ENCODE peak calls at places on chromosomes 1 and 21, in seven cellular contexts. D is H1; H is transverse colon; K is NCI-H510A treated with DMSO at 0.1 percent for 48 hours; Y is IMR-90; A is activated CD4-positive, alpha-beta T cell treated with anti-CD3 and anti-CD28 coated beads, Interleukin-2, amount 50 U/mL, for 24 hours; U is ACHN. G is an unnamed sample.

GRCh38 chr1:11518791-11519628 is 40.1 kb downstream of the DISP3 start:
- DNase-seq in Y (no peak), U (no peak), A (no peak), H (no peak), D (no peak), K (no peak), G (no peak)

GRCh38 chr1:59052194-59052593 is 244.7 kb upstream of the FGGY start:
- DNase-seq in Y (no peak), U (no peak), D (no peak), A (no peak), K (no peak), H (no peak), G (peak; percentile 38)

GRCh38 chr1:168164771-168165170 is 14.0 kb upstream of the TIPRL start:
- DNase-seq in D (no peak), H (no peak), U (no peak), A (no peak), Y (peak; percentile 12), K (no peak), G (no peak)

GRCh38 chr1:183543619-183544204 is 46.5 kb downstream of the NCF2 start:
- DNase-seq in A (no peak), H (no peak), D (no peak), U (peak; percentile 76), Y (peak; percentile 74), K (peak; percentile 45), G (peak; percentile 74)

GRCh38 chr1:19411612-19412011 is 73.7 kb downstream of the CAPZB start:
- DNase-seq in D (no peak), H (no peak), A (no peak), U (no peak), Y (no peak), K (no peak), G (no peak)

GRCh38 chr1:29550119-29550841 is 314.0 kb downstream of the PTPRU start:
- DNase-seq in D (no peak), A (no peak), Y (no peak), K (peak; percentile 47), H (no peak), U (no peak), G (peak; percentile 28)

GRCh38 chr1:223426936-223427335 is 33.7 kb downstream of the CCDC185 start:
- DNase-seq in U (no peak), D (no peak), A (no peak), K (no peak), H (no peak), Y (no peak), G (no peak)

GRCh38 chr1:176648556-176648955 is 185.6 kb downstream of the PAPPA2 start:
- DNase-seq in H (no peak), Y (no peak), K (no peak), D (no peak), U (no peak), A (no peak), G (no peak)

GRCh38 chr21:16205527-16205926 is 475.7 kb downstream of the USP25 start:
- DNase-seq in H (no peak), U (no peak), A (no peak), Y (no peak), D (no peak), K (no peak), G (no peak)

GRCh38 chr1:59219926-59220325 is 77.0 kb upstream of the FGGY start:
- DNase-seq in U (no peak), K (no peak), A (no peak), Y (peak; percentile 50), D (no peak), H (no peak), G (no peak)

GRCh38 chr1:147389532-147390184 is 147.2 kb downstream of the CHD1L start:
- DNase-seq in Y (peak; percentile 58), H (no peak), K (peak; percentile 42), D (peak; percentile 15), A (peak; percentile 1), U (peak; percentile 52), G (peak; percentile 57)

GRCh38 chr1:41044197-41044596 is 22.7 kb upstream of the SLFNL1 start:
- DNase-seq in U (no peak), A (no peak), Y (no peak), K (no peak), H (peak; percentile 35), D (no peak), G (no peak)

GRCh38 chr1:230191839-230192238 is 124.8 kb downstream of the GALNT2 start:
- DNase-seq in K (peak; percentile 40), Y (no peak), D (no peak), A (no peak), U (no peak), H (no peak), G (no peak)

GRCh38 chr1:243628476-243628907 is 221.6 kb downstream of the AKT3 start:
- DNase-seq in H (no peak), Y (peak; percentile 15), A (no peak), D (no peak), U (no peak), K (no peak), G (no peak)

GRCh38 chr1:49364676-49365075 is 588.0 kb upstream of the BEND5 start:
- DNase-seq in K (peak; percentile 29), A (no peak), D (no peak), H (no peak), U (no peak), Y (no peak), G (no peak)

G was measured in hepatocyte.